ENCODE peak calls at places on chromosome 6, in ten cellular contexts. K is HepG2, T is spleen, S is A549, D is uterus, N is sigmoid colon, Q is endothelial cell of umbilical vein, V is right lobe of liver, X is adrenal gland, W is ovary. M is an unnamed sample.

GRCh38 chr6:112296122-112296521 is 41.8 kb upstream of the LAMA4 start:
- DNase-seq in N (no peak), K (peak), W (no peak), T (no peak), Q (peak), D (no peak), X (no peak), V (no peak), S (peak), M (no peak)

GRCh38 chr6:164303092-164304007 is 888.8 kb downstream of the QKI start:
- DNase-seq in X (no peak), N (peak), W (no peak), Q (peak), T (no peak), D (peak), K (no peak), V (no peak), S (no peak), M (peak)

GRCh38 chr6:21826460-21826859 is 232.9 kb downstream of the SOX4 start:
- DNase-seq in K (no peak), S (no peak), X (no peak), Q (no peak), V (no peak), N (no peak), T (no peak), D (no peak), W (no peak), M (no peak)

GRCh38 chr6:150004101-150004782 is 21.1 kb downstream of the RAET1L start:
- DNase-seq in X (no peak), N (no peak), V (no peak), K (no peak), W (no peak), S (no peak), Q (no peak), D (no peak), T (no peak), M (peak)

GRCh38 chr6:53879608-53880007 is 84.8 kb downstream of the LRRC1 start:
- DNase-seq in T (no peak), K (no peak), D (no peak), W (no peak), Q (no peak), X (no peak), S (no peak), N (no peak), V (no peak), M (no peak)

GRCh38 chr6:53238311-53238710 is 89.7 kb upstream of the GCM1 start:
- DNase-seq in S (no peak), T (no peak), Q (no peak), W (no peak), N (no peak), K (no peak), D (no peak), V (no peak), X (no peak), M (no peak)

GRCh38 chr6:47181681-47182080 is 128.0 kb downstream of the TNFRSF21 start:
- DNase-seq in K (no peak), Q (no peak), X (no peak), N (no peak), D (no peak), V (no peak), T (no peak), S (no peak), W (no peak), M (no peak)

GRCh38 chr6:41917528-41917927 is 3.4 kb downstream of the MED20 start:
- DNase-seq in X (peak), D (no peak), N (no peak), V (no peak), Q (peak), S (peak), T (no peak), W (no peak), K (no peak), M (no peak)

GRCh38 chr6:161393839-161394364 is 120.0 kb upstream of the AGPAT4 start:
- DNase-seq in Q (peak), W (peak), S (peak), T (no peak), D (peak), V (no peak), N (no peak), K (peak), X (peak), M (peak)

GRCh38 chr6:35493307-35493983 is 3.4 kb downstream of the TEAD3 start:
- DNase-seq in Q (no peak), K (no peak), X (no peak), D (no peak), N (peak), V (no peak), W (no peak), S (no peak), T (no peak), M (no peak)

GRCh38 chr6:77038801-77039200 is 424.5 kb downstream of the HTR1B start:
- DNase-seq in Q (no peak), V (no peak), S (no peak), T (no peak), W (no peak), X (no peak), K (no peak), D (no peak), N (no peak), M (no peak)

GRCh38 chr6:167760979-167761793 is 65.5 kb upstream of the AFDN start:
- DNase-seq in K (peak), Q (peak), T (peak), W (peak), X (peak), V (peak), S (no peak), D (peak), N (peak), M (no peak)

GRCh38 chr6:26030716-26031115 is 56.5 kb upstream of the HFE start:
- DNase-seq in T (no peak), Q (no peak), D (no peak), X (no peak), S (no peak), V (no peak), N (no peak), W (no peak), K (no peak), M (no peak)

GRCh38 chr6:15715060-15715459 is 52.2 kb upstream of the DTNBP1 start:
- DNase-seq in T (no peak), S (no peak), V (no peak), W (no peak), Q (no peak), X (peak), N (no peak), D (no peak), K (no peak), M (no peak)

GRCh38 chr6:18763086-18763485 is 375.9 kb downstream of the RNF144B start:
- DNase-seq in V (no peak), W (no peak), S (no peak), D (no peak), T (no peak), X (no peak), N (no peak), Q (no peak), K (no peak), M (no peak)

GRCh38 chr6:3304500-3305215 is 45.9 kb downstream of the PSMG4 start:
- DNase-seq in X (no peak), Q (no peak), K (no peak), V (no peak), T (peak), D (peak), S (no peak), W (no peak), N (peak), M (no peak)

GRCh38 chr6:137661601-137662000 is 167.4 kb upstream of the OLIG3 start:
- DNase-seq in X (peak), Q (peak), N (no peak), V (no peak), S (peak), K (peak), W (peak), D (no peak), T (no peak), M (no peak)

GRCh38 chr6:33850294-33850693 is 46.5 kb upstream of the MLN start:
- DNase-seq in D (no peak), S (no peak), W (no peak), V (no peak), Q (no peak), N (no peak), K (no peak), X (no peak), T (no peak), M (no peak)

GRCh38 chr6:33850869-33851541 is 47.2 kb upstream of the MLN start:
- DNase-seq in N (no peak), T (no peak), X (no peak), D (no peak), W (no peak), V (no peak), S (no peak), Q (no peak), K (no peak), M (no peak)

GRCh38 chr6:33853736-33854135 is 49.9 kb upstream of the MLN start:
- DNase-seq in N (no peak), D (no peak), K (no peak), T (no peak), V (no peak), X (no peak), Q (no peak), S (no peak), W (no peak), M (no peak)

GRCh38 chr6:33853026-33853425 is 49.2 kb upstream of the MLN start:
- DNase-seq in Q (no peak), X (no peak), N (no peak), D (no peak), W (no peak), V (no peak), K (no peak), T (no peak), S (no peak), M (no peak)

GRCh38 chr6:33851959-33852358 is 48.2 kb upstream of the MLN start:
- DNase-seq in W (no peak), S (peak), K (peak), D (no peak), V (no peak), X (no peak), T (no peak), Q (no peak), N (no peak), M (no peak)
- TF ChIP-seq CTCF in W (no peak), S (peak), K (peak), D (peak), V (peak), X (peak), T (no peak), Q (peak), N (peak), M (no peak)

GRCh38 chr6:71404145-71404966 is 115.7 kb downstream of the OGFRL1 start:
- DNase-seq in N (no peak), W (no peak), S (peak), D (no peak), K (peak), V (no peak), T (no peak), Q (peak), X (no peak), M (no peak)
- H3K4me3 ChIP-seq in N (no peak), W (no peak), S (peak), D (no peak), K (no peak), V (peak), T (no peak), Q (peak), X (no peak), M (no peak)

GRCh38 chr6:158818008-158818579 is 1.1 kb downstream of the EZR start:
- DNase-seq in X (peak), T (peak), S (peak), Q (peak), N (peak), K (peak), V (peak), D (peak), W (peak), M (peak)

GRCh38 chr6:158819977-158820632 is 937 bp upstream of the EZR start:
- DNase-seq in D (no peak), W (no peak), T (no peak), Q (no peak), K (no peak), X (peak), S (no peak), V (no peak), N (no peak), M (peak)

GRCh38 chr6:158818580-158819212 is 472 bp downstream of the EZR start:
- DNase-seq in D (peak), W (peak), S (peak), Q (peak), X (peak), K (peak), V (peak), T (peak), N (peak), M (peak)

GRCh38 chr6:158817298-158818007 is 1.7 kb downstream of the EZR start:
- DNase-seq in T (peak), N (peak), K (peak), X (peak), V (peak), W (peak), S (peak), D (peak), Q (peak), M (peak)

DNA sequence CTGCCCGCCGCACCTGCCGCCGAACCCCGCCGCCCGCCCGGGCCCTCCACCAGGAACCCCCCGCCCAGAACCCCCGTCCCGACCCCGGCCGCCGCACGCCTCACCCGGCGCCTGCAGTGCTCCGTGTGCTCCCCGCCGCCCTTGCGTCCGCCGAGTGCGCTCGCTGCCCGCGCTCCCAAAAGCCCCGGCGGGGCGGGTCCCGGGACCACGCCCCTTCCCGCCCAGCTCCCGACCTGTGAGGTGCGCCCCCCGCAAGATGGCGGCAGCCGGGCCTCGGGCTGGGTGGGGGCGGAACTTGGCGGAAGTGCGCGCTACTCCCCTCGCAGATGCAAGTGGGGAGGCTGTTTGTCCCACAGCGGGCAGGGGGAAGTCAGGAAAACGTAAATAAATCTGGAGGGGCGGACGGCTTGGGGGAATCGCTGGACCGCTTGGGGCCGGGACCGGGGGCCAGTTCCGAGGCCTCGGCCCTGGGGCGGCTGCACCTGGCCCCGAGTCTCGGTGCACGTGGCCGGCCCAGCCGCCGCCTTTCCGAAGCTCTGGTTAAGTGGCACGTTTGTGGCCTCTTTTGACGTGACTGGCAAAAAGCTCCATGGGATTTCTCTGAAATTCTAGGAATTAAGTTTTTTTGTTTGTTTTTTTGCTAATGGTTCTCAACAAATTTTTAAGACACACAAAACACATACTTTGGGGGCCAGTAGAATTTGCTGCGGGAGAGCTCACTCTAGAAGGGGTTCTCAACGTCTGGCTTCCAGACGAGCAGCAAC is at the start of gene EZR:
- DNase-seq in N (peak), K (peak), Q (peak), S (peak), D (peak), V (peak), X (peak), W (peak), T (peak), M (peak)
- TF ChIP-seq POLR2A in N (no peak), K (peak), Q (no peak), S (peak), D (peak), V (peak), X (no peak), W (peak), T (peak), M (no peak)

DNA sequence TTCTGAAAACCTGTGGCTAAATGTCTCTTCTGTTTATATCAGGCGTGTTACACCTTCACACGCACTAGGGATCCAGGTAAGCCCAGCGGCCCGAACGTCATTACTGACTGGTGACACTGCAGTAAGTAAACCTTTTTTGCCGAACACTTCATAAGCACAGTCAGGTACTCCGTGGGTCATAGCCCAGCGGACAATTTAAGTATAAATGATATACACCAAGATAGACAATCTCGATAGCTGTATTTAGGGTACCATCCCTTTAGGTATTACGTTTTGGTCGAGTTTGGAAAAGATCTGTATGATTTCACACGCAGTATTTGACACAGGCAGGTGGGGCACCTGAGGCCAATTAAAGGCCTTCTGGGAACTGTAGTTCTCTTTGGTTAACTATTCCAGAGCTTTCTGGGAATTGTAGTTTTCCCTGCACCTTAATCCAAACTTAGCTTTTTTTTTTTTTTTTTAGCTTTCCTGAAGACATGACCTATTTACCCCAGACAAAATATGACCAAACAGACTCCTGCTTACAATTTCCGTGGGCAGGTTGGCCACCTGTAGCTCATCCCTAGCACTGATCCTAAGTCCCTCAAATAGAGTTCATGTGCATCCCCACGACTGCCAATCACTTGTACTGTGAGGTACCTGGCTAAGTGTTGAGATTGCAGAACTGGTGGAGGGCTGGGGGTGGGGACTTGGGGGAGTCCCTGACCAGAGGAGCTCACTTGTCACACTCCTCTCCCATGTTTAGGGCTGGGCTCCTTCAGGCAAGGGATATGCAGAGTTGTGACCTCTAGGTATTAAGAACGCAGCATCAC is 908 bp upstream of the EHMT2 start:
- DNase-seq in N (no peak), W (no peak), V (no peak), D (no peak), T (peak), X (peak), S (peak), K (peak), Q (peak), M (no peak)
- TF ChIP-seq CTCF in N (no peak), W (peak), V (no peak), D (no peak), T (no peak), X (no peak), S (no peak), K (peak), Q (no peak), M (no peak)

GRCh38 chr6:6915813-6916547 is 191.8 kb upstream of the RREB1 start:
- DNase-seq in W (peak), S (no peak), X (peak), Q (peak), N (peak), V (peak), D (peak), K (no peak), T (no peak), M (peak)
- H3K4me3 ChIP-seq in W (peak), S (no peak), X (no peak), Q (no peak), N (peak), V (peak), D (peak), K (no peak), T (peak), M (no peak)

GRCh38 chr6:7389451-7390217 is at the start of the genes CAGE1 and RIOK1:
- DNase-seq in S (peak), Q (peak), D (peak), X (peak), N (peak), T (peak), W (peak), V (peak), K (peak), M (peak)
- TF ChIP-seq POLR2A in S (peak), Q (peak), D (peak), X (peak), N (peak), T (no peak), W (peak), V (peak), K (peak), M (no peak)

GRCh38 chr6:79949235-79949634 is 1.9 kb upstream of the ELOVL4 start:
- DNase-seq in T (no peak), Q (peak), N (no peak), X (peak), V (no peak), W (peak), K (peak), S (peak), D (peak), M (no peak)
- TF ChIP-seq CTCF in T (no peak), Q (peak), N (no peak), X (peak), V (peak), W (no peak), K (peak), S (peak), D (no peak), M (no peak)